ENCODE peak calls at places on chromosome 7, in four cellular contexts. V, H, R and N are unnamed samples.

GRCh38 chr7:101433688-101434087 is 71.0 kb downstream of the COL26A1 start:
- DNase-seq in V (no peak), H (no peak), R (no peak), N (no peak)

GRCh38 chr7:157136372-157136771 is 2.4 kb upstream of the UBE3C start:
- DNase-seq in V (no peak), H (peak), R (peak), N (peak)

GRCh38 chr7:24192053-24192452 is 91.9 kb upstream of the NPY start:
- DNase-seq in V (no peak), H (no peak), R (peak), N (no peak)

GRCh38 chr7:151058766-151059361 is 525 bp upstream of the SLC4A2 start:
- DNase-seq in V (no peak), H (no peak), R (no peak), N (no peak)

GRCh38 chr7:108613147-108613948 is 43.7 kb downstream of the DNAJB9 start:
- DNase-seq in V (peak), H (peak), R (peak), N (peak)

GRCh38 chr7:23076774-23077173 is 28.8 kb upstream of the KLHL7 start:
- DNase-seq in V (no peak), H (no peak), R (no peak), N (no peak)

GRCh38 chr7:117478796-117479479 is 887 bp upstream of the CFTR start:
- DNase-seq in V (no peak), H (no peak), R (no peak), N (no peak)

GRCh38 chr7:19239951-19240350 is 94.7 kb upstream of the FERD3L start:
- DNase-seq in V (no peak), H (no peak), R (no peak), N (no peak)

GRCh38 chr7:137606061-137606674 is 240.6 kb downstream of the DGKI start:
- DNase-seq in V (peak), H (peak), R (peak), N (peak)

GRCh38 chr7:131835141-131835540 is 278.7 kb upstream of the PODXL start:
- DNase-seq in V (no peak), H (no peak), R (no peak), N (no peak)

GRCh38 chr7:79182283-79182682 is 271.2 kb downstream of the MAGI2 start:
- DNase-seq in V (no peak), H (no peak), R (peak), N (no peak)

GRCh38 chr7:104855826-104856225 is 158.2 kb upstream of the KMT2E start:
- DNase-seq in V (no peak), H (no peak), R (no peak), N (no peak)

GRCh38 chr7:84219310-84219709 is 24.7 kb upstream of the SEMA3A start:
- DNase-seq in V (no peak), H (no peak), R (no peak), N (no peak)

GRCh38 chr7:130149575-130150139 is 55.5 kb downstream of the TMEM209 start:
- DNase-seq in V (no peak), H (no peak), R (no peak), N (no peak)

GRCh38 chr7:30027065-30027456 is 559 bp upstream of the FKBP14 start:
- DNase-seq in V (no peak), H (peak), R (peak), N (peak)

GRCh38 chr7:11931306-11931705 is 99.3 kb upstream of the THSD7A start:
- DNase-seq in V (no peak), H (no peak), R (no peak), N (no peak)

GRCh38 chr7:101172005-101172853 is 6.9 kb upstream of the VGF start:
- DNase-seq in V (peak), H (no peak), R (no peak), N (no peak)

GRCh38 chr7:1704326-1705241 is 34.5 kb downstream of the ELFN1 start:
- DNase-seq in V (no peak), H (no peak), R (no peak), N (no peak)

GRCh38 chr7:96739609-96740008 is 30.0 kb upstream of the SEM1 start:
- DNase-seq in V (no peak), H (no peak), R (no peak), N (no peak)

GRCh38 chr7:47285860-47286491 is 295.9 kb downstream of the TNS3 start:
- DNase-seq in V (no peak), H (no peak), R (no peak), N (no peak)

GRCh38 chr7:99314504-99314903 is 11.2 kb upstream of the ARPC1A start:
- DNase-seq in V (no peak), H (no peak), R (no peak), N (no peak)

GRCh38 chr7:116505823-116506222 is 6.3 kb downstream of the CAV2 start:
- DNase-seq in V (no peak), H (no peak), R (no peak), N (no peak)

GRCh38 chr7:18526368-18526878 is 30.9 kb downstream of the HDAC9 start:
- DNase-seq in V (no peak), H (no peak), R (no peak), N (no peak)

GRCh38 chr7:41103331-41103730 is 599.6 kb downstream of the INHBA start:
- DNase-seq in V (no peak), H (no peak), R (peak), N (no peak)

GRCh38 chr7:101160917-101161316 is 4.5 kb downstream of the VGF start:
- DNase-seq in V (no peak), H (no peak), R (no peak), N (no peak)

GRCh38 chr7:40643664-40644063 is 508.9 kb downstream of the SUGCT start:
- DNase-seq in V (no peak), H (no peak), R (no peak), N (no peak)

GRCh38 chr7:18330563-18330962 is 165.0 kb upstream of the HDAC9 start:
- DNase-seq in V (no peak), H (no peak), R (no peak), N (no peak)

GRCh38 chr7:26490631-26491624 is 199.3 kb downstream of the SNX10 start:
- DNase-seq in V (no peak), H (no peak), R (no peak), N (no peak)

GRCh38 chr7:75966209-75966961 is 28.0 kb downstream of the TMEM120A start:
- DNase-seq in V (no peak), H (no peak), R (no peak), N (no peak)

GRCh38 chr7:80833289-80834104 is 85.4 kb downstream of the SEMA3C start:
- DNase-seq in V (no peak), H (no peak), R (peak), N (no peak)

GRCh38 chr7:116218051-116218645 is 7.8 kb downstream of the TES start:
- DNase-seq in V (peak), H (no peak), R (peak), N (no peak)

GRCh38 chr7:85630904-85631582 is 444.2 kb upstream of the SEMA3D start:
- DNase-seq in V (no peak), H (no peak), R (peak), N (peak)

GRCh38 chr7:109318146-109318545 is 748.5 kb downstream of the DNAJB9 start:
- DNase-seq in V (no peak), H (no peak), R (no peak), N (no peak)

GRCh38 chr7:130844811-130845580 is 111.0 kb upstream of the KLF14 start:
- DNase-seq in V (no peak), H (peak), R (peak), N (no peak)

GRCh38 chr7:31046723-31047122 is 5.4 kb upstream of the ADCYAP1R1 start:
- DNase-seq in V (no peak), H (no peak), R (no peak), N (no peak)

GRCh38 chr7:23347682-23348180 is 48.6 kb downstream of the MALSU1 start:
- DNase-seq in V (peak), H (peak), R (peak), N (no peak)

GRCh38 chr7:66804001-66804400 is 63.5 kb downstream of the RABGEF1 start:
- DNase-seq in V (no peak), H (no peak), R (no peak), N (no peak)

DNA sequence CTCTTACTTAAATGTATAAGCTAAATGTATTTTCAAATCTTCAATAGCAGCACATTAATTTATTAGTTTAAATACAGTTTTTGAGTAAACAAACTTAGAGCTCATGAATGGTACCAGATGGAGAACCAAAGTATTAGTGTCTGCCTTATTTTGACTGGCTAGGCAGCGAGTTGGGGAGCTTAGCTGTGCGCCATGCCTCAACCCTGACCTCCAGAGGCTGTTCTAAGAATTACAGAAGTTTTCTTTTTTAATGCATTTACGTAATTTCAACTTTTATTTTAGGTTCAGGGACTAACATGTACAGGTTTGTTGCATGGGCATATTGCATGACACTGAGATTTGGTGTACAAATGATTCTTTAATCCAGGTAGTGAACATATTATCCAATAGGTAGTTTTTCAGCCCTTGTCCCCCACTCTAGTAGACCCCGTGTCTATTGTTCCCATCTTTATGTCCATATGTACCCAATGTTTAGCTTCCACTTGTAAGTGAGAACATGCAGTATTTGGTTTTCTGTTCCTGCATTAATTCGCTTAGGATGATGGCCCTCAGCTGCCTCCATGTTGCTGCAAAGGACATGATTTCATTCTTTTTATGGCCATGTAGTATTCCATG is 166.8 kb downstream of the IQUB start:
- DNase-seq in V (peak), H (peak), R (no peak), N (peak)
- TF ChIP-seq MAZ in V (no peak), H (no peak), R (no peak), N (no peak)

GRCh38 chr7:51426163-51426562 is 109.6 kb upstream of the COBL start:
- DNase-seq in V (no peak), H (no peak), R (no peak), N (no peak)

GRCh38 chr7:51428226-51428887 is 111.7 kb upstream of the COBL start:
- DNase-seq in V (no peak), H (no peak), R (no peak), N (no peak)

GRCh38 chr7:51430480-51431086 is 114.0 kb upstream of the COBL start:
- DNase-seq in V (peak), H (peak), R (peak), N (peak)
- TF ChIP-seq MAZ in V (no peak), H (no peak), R (no peak), N (no peak)

GRCh38 chr7:142872106-142872675 is 13.4 kb downstream of the TRPV6 start:
- DNase-seq in V (no peak), H (no peak), R (no peak), N (no peak)
- TF ChIP-seq MAZ in V (no peak), H (no peak), R (no peak), N (no peak)

GRCh38 chr7:302054-302992 is 12.4 kb downstream of the FOXL3 start:
- DNase-seq in V (no peak), H (no peak), R (no peak), N (no peak)
- TF ChIP-seq MAZ in V (no peak), H (no peak), R (no peak), N (no peak)

DNA sequence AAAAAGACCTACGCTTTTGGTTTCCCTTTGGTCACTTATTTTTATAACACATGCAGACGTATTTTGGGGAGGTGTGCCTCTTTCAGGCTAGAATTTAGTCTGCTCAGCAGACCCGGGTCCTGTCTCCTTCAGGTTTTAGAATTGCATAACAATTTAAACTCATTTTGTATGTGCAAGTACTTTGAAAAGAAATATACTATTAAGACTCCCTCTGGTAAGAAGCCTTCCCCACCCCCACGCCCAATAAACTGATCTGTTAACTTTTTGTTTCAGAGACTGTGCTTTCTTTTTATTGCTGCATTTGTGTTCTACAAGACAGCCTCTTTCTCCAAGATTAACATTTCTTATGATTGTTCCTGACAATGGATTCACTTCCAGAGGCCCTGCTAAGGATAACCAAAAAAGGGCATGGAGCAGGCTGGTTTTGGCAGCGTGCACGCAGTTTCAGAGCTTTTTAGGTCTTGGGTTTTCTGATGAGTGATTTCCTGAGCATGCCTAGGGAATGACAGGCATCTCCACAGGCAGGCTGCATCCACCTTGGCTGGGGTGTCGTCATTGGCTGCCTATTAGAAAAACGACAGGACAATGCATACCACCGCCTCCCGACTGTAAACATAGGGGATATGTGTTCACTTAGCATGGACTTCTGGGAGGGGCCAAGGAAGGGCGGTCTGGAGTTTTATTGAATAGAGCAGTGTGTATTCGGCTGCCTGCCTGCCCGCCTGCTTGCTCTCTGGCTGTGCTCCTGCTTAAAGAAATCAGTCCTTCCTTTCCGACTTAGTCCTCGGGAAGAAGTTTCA is at the start of gene CALD1:
- DNase-seq in V (no peak), H (peak), R (peak), N (peak)
- TF ChIP-seq MAZ in V (no peak), H (no peak), R (peak), N (no peak)

GRCh38 chr7:188174-188573 is 4.2 kb upstream of the FAM20C start:
- DNase-seq in V (peak), H (no peak), R (no peak), N (no peak)
- TF ChIP-seq MAZ in V (no peak), H (no peak), R (no peak), N (no peak)

GRCh38 chr7:159027803-159028455 is 116.7 kb downstream of the VIPR2 start:
- DNase-seq in V (no peak), H (no peak), R (no peak), N (peak)
- TF ChIP-seq MAZ in V (no peak), H (no peak), R (no peak), N (no peak)

GRCh38 chr7:70434376-70434775 is 697.6 kb upstream of the GALNT17 start:
- DNase-seq in V (no peak), H (no peak), R (no peak), N (no peak)
- TF ChIP-seq MAZ in V (no peak), H (no peak), R (no peak), N (no peak)

GRCh38 chr7:27642271-27642670 is 20.4 kb downstream of the HIBADH start:
- DNase-seq in V (no peak), H (no peak), R (no peak), N (no peak)

GRCh38 chr7:27641576-27642230 is 21.0 kb downstream of the HIBADH start:
- DNase-seq in V (no peak), H (peak), R (no peak), N (no peak)

GRCh38 chr7:27635728-27636127 is 27.0 kb downstream of the HIBADH start:
- DNase-seq in V (no peak), H (no peak), R (no peak), N (no peak)

GRCh38 chr7:27636326-27637006 is 26.2 kb downstream of the HIBADH start:
- DNase-seq in V (no peak), H (no peak), R (no peak), N (no peak)

DNA sequence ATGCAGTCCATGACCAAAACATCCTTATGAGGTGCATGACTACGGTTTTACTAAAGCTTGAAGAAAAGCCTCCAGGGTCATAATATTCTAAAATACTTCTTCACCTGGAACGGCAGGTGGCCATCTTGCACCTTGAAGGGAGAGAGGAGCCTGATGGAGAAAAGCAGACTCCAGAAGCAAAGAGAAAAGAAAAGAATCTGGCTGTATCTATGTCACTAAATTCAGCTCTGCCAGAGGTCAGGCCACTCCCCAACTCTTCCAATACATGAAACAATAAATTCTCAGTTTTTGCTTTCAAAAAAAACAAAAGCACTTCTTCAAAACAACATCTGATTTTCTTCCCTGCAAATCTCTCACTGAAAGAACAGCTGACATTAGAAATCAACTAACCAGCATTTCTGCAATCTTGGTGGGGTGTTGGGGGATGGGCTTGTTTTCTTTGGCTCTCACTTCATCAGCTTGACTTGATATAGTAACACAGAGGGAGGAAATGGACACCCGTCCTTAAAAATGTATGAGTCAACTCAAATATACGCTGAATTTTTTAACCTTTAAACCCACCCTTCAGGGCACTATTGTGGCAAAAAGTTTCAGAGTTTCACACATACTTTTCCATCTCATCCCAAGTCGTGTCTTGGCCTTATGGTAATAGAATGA is 21.6 kb downstream of the HIBADH start:
- DNase-seq in V (no peak), H (peak), R (peak), N (peak)
- TF ChIP-seq MAZ in V (no peak), H (no peak), R (no peak), N (no peak)